ENCODE peak calls at places on chromosomes 6 and 20, in four cellular contexts. N is adipocyte; S is CD8-positive, alpha-beta memory T cell; J is tibial nerve. A is an unnamed sample.

GRCh38 chr6:50709366-50709734 is 4.0 kb upstream of the TFAP2D start:
- DNase-seq in S (no peak), N (no peak), J (no peak), A (no peak)

GRCh38 chr6:38501931-38502330 is 137.8 kb downstream of the BTBD9 start:
- DNase-seq in S (no peak), N (no peak), J (no peak), A (no peak)

GRCh38 chr20:49303211-49303610 is 25.4 kb upstream of the ZNFX1 start:
- DNase-seq in J (no peak), S (no peak), N (peak; percentile 55), A (no peak)

GRCh38 chr6:134145786-134146185 is 93.4 kb upstream of the SLC2A12 start:
- DNase-seq in J (no peak), N (peak; percentile 47), S (no peak), A (no peak)

GRCh38 chr6:16964553-16965499 is 137.0 kb upstream of the STMND1 start:
- DNase-seq in S (peak; percentile 69), N (peak; percentile 87), J (peak; percentile 52), A (peak; percentile 49)

GRCh38 chr20:42483694-42484303 is 705.9 kb downstream of the PTPRT start:
- DNase-seq in S (no peak), N (no peak), J (no peak), A (no peak)

GRCh38 chr6:13914346-13914745 is 10.4 kb upstream of the RNF182 start:
- DNase-seq in N (no peak), J (no peak), S (no peak), A (no peak)

GRCh38 chr6:165052561-165053500 is 256.6 kb downstream of the C6orf118 start:
- DNase-seq in S (no peak), N (no peak), J (no peak), A (no peak)

GRCh38 chr20:38658879-38659612 is 57.4 kb downstream of the ARHGAP40 start:
- DNase-seq in J (no peak), N (peak; percentile 33), S (no peak), A (peak; percentile 27)

GRCh38 chr6:125926711-125927110 is 29.9 kb upstream of the HINT3 start:
- DNase-seq in J (no peak), N (no peak), S (no peak), A (no peak)

GRCh38 chr6:84462697-84463096 is 235.3 kb upstream of the CEP162 start:
- DNase-seq in J (no peak), N (peak; percentile 67), S (no peak), A (no peak)

GRCh38 chr6:111844921-111845320 is 28.3 kb downstream of the FYN start:
- DNase-seq in N (no peak), S (no peak), J (no peak), A (no peak)
- H3K4me1 ChIP-seq in N (peaks cover 38% of the 10 kb centered on the region), S (peaks cover 98% of the 10 kb centered on the region), J (no peaks in the 10 kb centered on the region), A (peaks cover 93% of the 10 kb centered on the region)

DNA sequence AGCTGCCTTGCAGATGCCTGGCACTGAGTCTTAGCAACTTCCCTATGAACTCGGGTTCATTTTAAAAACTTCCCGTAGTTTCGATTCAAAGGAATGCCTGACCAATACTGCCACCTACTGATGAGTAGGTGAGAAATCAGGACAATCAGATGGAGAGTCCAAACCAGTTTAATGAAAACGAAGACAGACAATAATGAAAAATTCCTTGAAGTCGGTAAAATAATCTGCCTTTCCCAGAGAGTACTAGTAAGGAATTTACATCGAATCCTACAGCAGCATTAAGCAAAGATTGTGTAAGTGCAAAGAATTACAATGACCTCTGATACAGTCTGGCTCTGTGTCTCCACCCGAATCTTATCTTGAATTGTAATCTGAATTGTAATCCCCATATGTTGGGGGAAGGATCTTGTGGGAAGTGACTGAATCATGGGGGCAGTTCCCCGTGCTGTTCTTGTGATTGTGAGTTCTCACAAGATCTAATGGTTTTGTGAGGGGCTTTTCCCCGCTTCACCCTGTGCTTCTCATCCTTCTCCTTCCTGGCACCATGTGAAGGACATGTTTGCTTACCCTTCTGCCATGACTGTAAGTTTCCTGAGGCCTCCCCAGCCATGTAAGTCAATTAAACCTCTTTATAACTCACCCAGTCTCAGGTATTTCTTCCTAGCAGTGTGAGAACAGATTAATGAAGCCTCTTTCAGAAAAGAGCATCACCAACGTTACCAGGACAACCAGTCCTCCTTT is 134.4 kb downstream of the ARHGAP18 start:
- DNase-seq in J (no peak), S (no peak), N (peak; percentile 84), A (peak; percentile 11)
- H3K4me3 ChIP-seq in J (peak overlapping the region; percentile 29), S (peak overlapping the region; percentile 34), N (peak overlapping the region; percentile 55), A (peak overlapping the region; percentile 64)

GRCh38 chr20:56805966-56806365 is 176.9 kb downstream of the TFAP2C start:
- DNase-seq in J (no peak), N (no peak), S (no peak), A (no peak)
- H3K4me1 ChIP-seq in J (no peaks in the 10 kb centered on the region), N (no peaks in the 10 kb centered on the region), S (no peaks in the 10 kb centered on the region), A (no peaks in the 10 kb centered on the region)

GRCh38 chr6:155315516-155315871 is 1.2 kb upstream of the TFB1M start:
- DNase-seq in N (peak; percentile 29), S (no peak), J (no peak), A (no peak)
- H3K4me3 ChIP-seq in N (peak overlapping the region; percentile 88), S (peak overlapping the region; percentile 84), J (peak overlapping the region; percentile 81), A (peak overlapping the region; percentile 97)

A was measured in CD4-positive, CD25-positive, alpha-beta regulatory T cell.